ENCODE peak calls at places on chromosome 12, in four cellular contexts. One of them, this sample, is unnamed.

GRCh38 chr12:108193922-108194321 is 64.8 kb downstream of the WSCD2 start:
- DNase-seq in RWPE2: no peak
- DNase-seq in Panc1: no peak
- DNase-seq in CD4-positive, alpha-beta T cell: no peak
- DNase-seq in this sample: no peak

GRCh38 chr12:130481392-130481879 is 143.7 kb downstream of the PIWIL1 start:
- DNase-seq in RWPE2: no peak
- DNase-seq in Panc1: no peak
- DNase-seq in CD4-positive, alpha-beta T cell: no peak
- DNase-seq in this sample: no peak

GRCh38 chr12:46124132-46124847 is 133.9 kb upstream of the SCAF11 start:
- DNase-seq in RWPE2: no peak
- DNase-seq in Panc1: no peak
- DNase-seq in CD4-positive, alpha-beta T cell: no peak
- DNase-seq in this sample: no peak

GRCh38 chr12:57278465-57279453 is 27.8 kb upstream of the STAC3 start:
- DNase-seq in RWPE2: no peak
- DNase-seq in Panc1: no peak
- DNase-seq in CD4-positive, alpha-beta T cell: no peak
- DNase-seq in this sample: no peak

GRCh38 chr12:106058256-106059182 is 80.2 kb downstream of the NUAK1 start:
- DNase-seq in RWPE2: no peak
- DNase-seq in Panc1: no peak
- DNase-seq in CD4-positive, alpha-beta T cell: no peak
- DNase-seq in this sample: peak

GRCh38 chr12:32115404-32116104 is 8.9 kb downstream of the BICD1 start:
- DNase-seq in RWPE2: peak
- DNase-seq in Panc1: peak
- DNase-seq in CD4-positive, alpha-beta T cell: no peak
- DNase-seq in this sample: peak

GRCh38 chr12:66154776-66155175 is 15.0 kb downstream of the TMBIM4 start:
- DNase-seq in RWPE2: no peak
- DNase-seq in Panc1: no peak
- DNase-seq in CD4-positive, alpha-beta T cell: no peak
- DNase-seq in this sample: no peak

GRCh38 chr12:122837306-122838265 is 2.3 kb downstream of the HIP1R start:
- DNase-seq in RWPE2: no peak
- DNase-seq in Panc1: no peak
- DNase-seq in CD4-positive, alpha-beta T cell: no peak
- DNase-seq in this sample: no peak

GRCh38 chr12:75447695-75448393 is 32.7 kb upstream of the GLIPR1 start:
- DNase-seq in RWPE2: no peak
- DNase-seq in Panc1: no peak
- DNase-seq in CD4-positive, alpha-beta T cell: no peak
- DNase-seq in this sample: peak

GRCh38 chr12:115960868-115961802 is 316.4 kb downstream of the MED13L start:
- DNase-seq in RWPE2: no peak
- DNase-seq in Panc1: no peak
- DNase-seq in CD4-positive, alpha-beta T cell: no peak
- DNase-seq in this sample: no peak

GRCh38 chr12:105492591-105492990 is 162.1 kb downstream of the C12orf75 start:
- DNase-seq in RWPE2: no peak
- DNase-seq in Panc1: no peak
- DNase-seq in CD4-positive, alpha-beta T cell: no peak
- DNase-seq in this sample: no peak

GRCh38 chr12:7869137-7869536 is 3.6 kb downstream of the SLC2A14 start:
- DNase-seq in RWPE2: no peak
- DNase-seq in Panc1: no peak
- DNase-seq in CD4-positive, alpha-beta T cell: no peak
- DNase-seq in this sample: peak

GRCh38 chr12:97112161-97112560 is 205.1 kb downstream of the NEDD1 start:
- DNase-seq in RWPE2: no peak
- DNase-seq in Panc1: no peak
- DNase-seq in CD4-positive, alpha-beta T cell: no peak
- DNase-seq in this sample: no peak

GRCh38 chr12:40469736-40470135 is 222.5 kb upstream of the CNTN1 start:
- DNase-seq in RWPE2: no peak
- DNase-seq in Panc1: no peak
- DNase-seq in CD4-positive, alpha-beta T cell: no peak
- DNase-seq in this sample: no peak

GRCh38 chr12:116547955-116548471 is 11.2 kb upstream of the MAP1LC3B2 start:
- DNase-seq in RWPE2: no peak
- DNase-seq in Panc1: no peak
- DNase-seq in CD4-positive, alpha-beta T cell: no peak
- DNase-seq in this sample: no peak

GRCh38 chr12:11630046-11630706 is 19.3 kb upstream of the ETV6 start:
- DNase-seq in RWPE2: no peak
- DNase-seq in Panc1: no peak
- DNase-seq in CD4-positive, alpha-beta T cell: no peak
- DNase-seq in this sample: no peak

GRCh38 chr12:124683330-124683662 is 115.9 kb upstream of the NCOR2 start:
- DNase-seq in RWPE2: no peak
- DNase-seq in Panc1: no peak
- DNase-seq in CD4-positive, alpha-beta T cell: no peak
- DNase-seq in this sample: peak

GRCh38 chr12:88432536-88433462 is 147.5 kb downstream of the KITLG start:
- DNase-seq in RWPE2: no peak
- DNase-seq in Panc1: no peak
- DNase-seq in CD4-positive, alpha-beta T cell: no peak
- DNase-seq in this sample: peak

GRCh38 chr12:2812290-2813213 is at the start of gene ITFG2:
- DNase-seq in RWPE2: peak
- DNase-seq in Panc1: peak
- DNase-seq in CD4-positive, alpha-beta T cell: peak
- DNase-seq in this sample: peak

GRCh38 chr12:68963456-68963859 is 30.5 kb upstream of the CPM start:
- DNase-seq in RWPE2: no peak
- DNase-seq in Panc1: no peak
- DNase-seq in CD4-positive, alpha-beta T cell: no peak
- DNase-seq in this sample: no peak

GRCh38 chr12:59698599-59698998 is 102.8 kb downstream of the SLC16A7 start:
- DNase-seq in RWPE2: no peak
- DNase-seq in Panc1: no peak
- DNase-seq in CD4-positive, alpha-beta T cell: no peak
- DNase-seq in this sample: peak

GRCh38 chr12:55743131-55743921 is 404 bp downstream of the GDF11 start:
- DNase-seq in RWPE2: no peak
- DNase-seq in Panc1: no peak
- DNase-seq in CD4-positive, alpha-beta T cell: peak
- DNase-seq in this sample: no peak
- TF ChIP-seq CTCF in RWPE2: peak
- TF ChIP-seq CTCF in Panc1: peak
- TF ChIP-seq CTCF in CD4-positive, alpha-beta T cell: no peak
- TF ChIP-seq CTCF in this sample: peak

GRCh38 chr12:20097561-20097960 is 270.8 kb upstream of the PDE3A start:
- DNase-seq in RWPE2: no peak
- DNase-seq in Panc1: no peak
- DNase-seq in CD4-positive, alpha-beta T cell: no peak
- DNase-seq in this sample: no peak

GRCh38 chr12:20099395-20099976 is 268.9 kb upstream of the PDE3A start:
- DNase-seq in RWPE2: no peak
- DNase-seq in Panc1: no peak
- DNase-seq in CD4-positive, alpha-beta T cell: no peak
- DNase-seq in this sample: no peak

GRCh38 chr12:20101046-20101445 is 267.3 kb upstream of the PDE3A start:
- DNase-seq in RWPE2: no peak
- DNase-seq in Panc1: no peak
- DNase-seq in CD4-positive, alpha-beta T cell: no peak
- DNase-seq in this sample: no peak

DNA sequence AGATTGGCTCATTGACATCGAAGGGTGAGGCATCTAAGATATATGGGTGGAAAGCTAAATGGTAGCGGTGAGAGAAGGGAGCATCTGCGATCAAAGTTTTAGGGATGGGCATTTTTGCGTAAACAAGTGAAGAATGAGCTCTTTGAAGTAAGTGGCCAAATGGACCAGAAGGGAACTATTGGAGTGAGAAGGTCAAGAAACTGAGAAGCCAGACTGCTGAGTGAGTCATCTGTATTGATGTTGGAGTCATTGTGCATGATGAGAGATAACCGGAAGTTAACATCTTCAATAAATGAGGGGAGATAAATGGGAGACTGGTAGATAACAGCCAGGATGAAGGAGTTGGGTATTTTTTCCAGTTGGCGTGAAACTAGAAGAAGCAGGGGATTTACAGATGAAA is 271.9 kb upstream of the PDE3A start:
- DNase-seq in RWPE2: no peak
- DNase-seq in Panc1: no peak
- DNase-seq in CD4-positive, alpha-beta T cell: no peak
- DNase-seq in this sample: no peak
- H3K27ac ChIP-seq in RWPE2: no peak
- H3K27ac ChIP-seq in Panc1: no peak
- H3K27ac ChIP-seq in CD4-positive, alpha-beta T cell: no peak
- H3K27ac ChIP-seq in this sample: no peak

GRCh38 chr12:23221926-23222325 is 597.0 kb downstream of the ETNK1 start:
- DNase-seq in RWPE2: no peak
- DNase-seq in Panc1: no peak
- DNase-seq in CD4-positive, alpha-beta T cell: no peak
- DNase-seq in this sample: no peak
- TF ChIP-seq CTCF in RWPE2: no peak
- TF ChIP-seq CTCF in Panc1: no peak
- TF ChIP-seq CTCF in CD4-positive, alpha-beta T cell: no peak
- TF ChIP-seq CTCF in this sample: no peak

DNA sequence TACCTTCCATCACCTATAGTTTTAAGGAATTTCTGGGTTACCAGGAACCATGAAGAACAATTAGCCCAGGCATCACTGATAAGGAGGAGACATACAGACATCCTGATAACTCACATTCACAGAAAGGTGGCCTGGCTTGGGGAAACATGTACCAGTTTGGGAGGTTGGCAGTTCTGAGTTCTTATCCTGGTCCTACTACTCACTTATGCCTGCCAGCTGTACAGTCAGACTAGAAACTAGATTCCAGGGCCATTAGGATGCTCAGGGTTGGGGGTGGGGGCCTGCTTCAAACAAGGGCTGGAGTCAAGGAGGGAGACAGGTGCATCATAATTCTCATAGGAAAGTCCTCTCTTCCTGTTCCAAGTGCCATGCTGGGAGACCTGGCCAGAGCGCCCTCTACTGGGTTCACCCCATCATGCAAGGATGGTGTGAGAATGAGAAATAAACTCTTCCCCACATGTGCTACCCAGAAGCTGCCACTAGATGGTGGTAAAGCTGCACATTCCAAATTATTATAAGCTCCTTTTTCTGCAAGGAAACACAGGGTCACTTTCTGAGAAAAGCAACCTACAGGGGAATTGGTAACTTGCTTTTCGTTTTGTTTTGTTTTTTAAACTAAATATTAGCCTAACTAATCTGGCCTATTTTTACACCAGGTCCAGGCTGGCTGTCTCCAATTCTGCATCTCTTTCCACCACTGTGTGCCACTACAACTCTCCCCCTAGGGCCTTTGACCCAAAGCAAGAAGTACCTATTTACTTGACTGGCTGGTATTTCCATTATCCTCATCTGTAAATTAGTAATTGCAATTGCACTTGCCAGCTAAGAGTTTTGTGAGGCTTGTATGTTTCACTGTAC is 14.5 kb downstream of the OAS2 start:
- DNase-seq in RWPE2: no peak
- DNase-seq in Panc1: peak
- DNase-seq in CD4-positive, alpha-beta T cell: peak
- DNase-seq in this sample: peak
- H3K27ac ChIP-seq in RWPE2: no peak
- H3K27ac ChIP-seq in Panc1: no peak
- H3K27ac ChIP-seq in CD4-positive, alpha-beta T cell: no peak
- H3K27ac ChIP-seq in this sample: no peak

DNA sequence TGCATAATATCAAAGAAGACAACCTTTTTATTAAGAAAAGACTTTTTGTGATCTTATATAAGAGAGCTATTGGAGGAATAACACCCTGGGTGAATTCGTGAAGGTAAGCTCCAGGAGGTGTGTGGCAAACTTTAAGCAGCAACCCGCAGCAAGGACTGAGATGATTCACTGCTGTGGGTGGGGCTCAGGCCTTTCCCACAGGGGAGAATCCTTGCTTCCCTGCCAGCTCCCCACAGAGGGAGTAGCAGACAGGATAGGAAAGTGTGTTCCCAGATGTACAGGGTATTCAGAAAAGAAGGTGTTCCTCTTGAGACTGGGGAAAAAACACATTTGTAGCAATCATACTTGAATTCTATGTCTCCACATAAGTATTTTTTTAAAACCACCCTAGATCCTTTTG is 9.2 kb downstream of the NDUFA12 start:
- DNase-seq in RWPE2: peak
- DNase-seq in Panc1: peak
- DNase-seq in CD4-positive, alpha-beta T cell: no peak
- DNase-seq in this sample: peak
- TF ChIP-seq CTCF in RWPE2: no peak
- TF ChIP-seq CTCF in Panc1: no peak
- TF ChIP-seq CTCF in CD4-positive, alpha-beta T cell: no peak
- TF ChIP-seq CTCF in this sample: peak

GRCh38 chr12:104329697-104330096 is 26.2 kb downstream of the EID3 start:
- DNase-seq in RWPE2: no peak
- DNase-seq in Panc1: no peak
- DNase-seq in CD4-positive, alpha-beta T cell: no peak
- DNase-seq in this sample: no peak
- H3K27ac ChIP-seq in RWPE2: no peak
- H3K27ac ChIP-seq in Panc1: peak
- H3K27ac ChIP-seq in CD4-positive, alpha-beta T cell: no peak
- H3K27ac ChIP-seq in this sample: no peak